ENCODE peak calls at places on chromosomes 4 and X, in five cellular contexts. C is nucleus accumbens, P is Right ventricle myocardium inferior, M is RWPE1, F is NAMALWA. W is an unnamed sample.

GRCh38 chr4:147581601-147582350 is 35.4 kb upstream of the TMEM184C start:
- DNase-seq in M (no peak), F (no peak), P (no peak), C (no peak), W (no peak)

GRCh38 chr4:51885371-51885770 is 42.4 kb downstream of the DCUN1D4 start:
- DNase-seq in C (no peak), M (peak; percentile 23), P (no peak), F (peak; percentile 44), W (no peak)

GRCh38 chr4:54272051-54272450 is 43.0 kb downstream of the PDGFRA start:
- DNase-seq in C (no peak), F (no peak), P (no peak), M (no peak), W (no peak)

GRCh38 chr4:27678027-27678426 is 817.4 kb downstream of the STIM2 start:
- DNase-seq in C (no peak), P (no peak), M (no peak), F (no peak), W (no peak)

GRCh38 chr4:8695237-8696219 is 103.0 kb downstream of the CPZ start:
- DNase-seq in M (no peak), P (no peak), F (no peak), C (no peak), W (no peak)

GRCh38 chrX:17377047-17377692 is 2.2 kb downstream of the NHS start:
- DNase-seq in M (peak; percentile 34), C (no peak), F (no peak), P (peak; percentile 57), W (no peak)

GRCh38 chr4:2102045-2102883 is 43.1 kb downstream of the NAT8L start:
- DNase-seq in P (no peak), M (no peak), F (no peak), C (no peak), W (no peak)

GRCh38 chrX:148500428-148501120 is at the start of gene AFF2:
- DNase-seq in C (no peak), P (peak; percentile 70), F (peak; percentile 63), M (no peak), W (peak; percentile 39)

GRCh38 chr4:4637710-4638109 is 95.9 kb upstream of the STX18 start:
- DNase-seq in F (no peak), P (no peak), M (no peak), C (no peak), W (no peak)

GRCh38 chrX:18654873-18655836 is 16.8 kb downstream of the RS1 start:
- DNase-seq in M (no peak), C (no peak), F (no peak), P (no peak), W (no peak)

GRCh38 chrX:20116575-20117240 is at the start of gene MAP7D2:
- DNase-seq in P (no peak), M (no peak), F (no peak), C (no peak), W (no peak)

GRCh38 chr4:185424905-185425599 is 712 bp downstream of the UFSP2 start:
- DNase-seq in F (peak; percentile 45), P (no peak), M (peak; percentile 30), C (no peak), W (peak; percentile 14)

GRCh38 chrX:123830309-123830708 is 29.5 kb upstream of the XIAP start:
- DNase-seq in M (peak; percentile 67), P (no peak), F (peak; percentile 34), C (no peak), W (peak; percentile 65)

GRCh38 chrX:46837543-46838481 is 969 bp downstream of the RP2 start:
- DNase-seq in F (peak; percentile 61), C (no peak), P (no peak), M (peak; percentile 26), W (peak; percentile 27)

GRCh38 chr4:1536579-1537409 is 130.6 kb upstream of the NKX1-1 start:
- DNase-seq in M (no peak), F (no peak), C (no peak), P (peak; percentile 58), W (no peak)